ENCODE peak calls at places on chromosomes 2 and 18, in four cellular contexts. K, T, N and J are unnamed samples. For H3K9me2, the result is how much of the 10 kb centered on the place peaks cover.

GRCh38 chr2:70354264-70354949 is 52.5 kb upstream of the FAM136A start:
- DNase-seq in K (no peak), T (no peak), N (no peak), J (peak)

GRCh38 chr2:190469770-190470169 is 61.6 kb downstream of the MFSD6 start:
- DNase-seq in K (no peak), T (peak), N (peak), J (peak)

GRCh38 chr18:78619854-78620253 is 359.8 kb upstream of the SALL3 start:
- DNase-seq in K (no peak), T (no peak), N (no peak), J (no peak)

GRCh38 chr2:37711308-37711731 is 39.9 kb upstream of the CDC42EP3 start:
- DNase-seq in K (peak), T (no peak), N (peak), J (peak)

GRCh38 chr18:69617888-69618287 is 217.2 kb downstream of the DOK6 start:
- DNase-seq in K (no peak), T (no peak), N (no peak), J (peak)

GRCh38 chr2:211390506-211390905 is 834.1 kb downstream of the CPS1 start:
- DNase-seq in K (no peak), T (no peak), N (no peak), J (no peak)

GRCh38 chr2:1628893-1629292 is 115.4 kb downstream of the PXDN start:
- DNase-seq in K (no peak), T (no peak), N (no peak), J (peak)

GRCh38 chr2:40178171-40178778 is 273.6 kb downstream of the SLC8A1 start:
- DNase-seq in K (peak), T (no peak), N (no peak), J (no peak)

GRCh38 chr2:239950144-239950920 is 74.8 kb downstream of the NDUFA10 start:
- DNase-seq in K (no peak), T (no peak), N (no peak), J (no peak)

GRCh38 chr2:239952665-239953417 is 72.3 kb downstream of the NDUFA10 start:
- DNase-seq in K (no peak), T (no peak), N (no peak), J (no peak)

GRCh38 chr2:239952251-239952650 is 72.9 kb downstream of the NDUFA10 start:
- DNase-seq in K (no peak), T (no peak), N (no peak), J (no peak)

GRCh38 chr2:239951825-239952224 is 73.3 kb downstream of the NDUFA10 start:
- DNase-seq in K (no peak), T (no peak), N (no peak), J (no peak)

DNA sequence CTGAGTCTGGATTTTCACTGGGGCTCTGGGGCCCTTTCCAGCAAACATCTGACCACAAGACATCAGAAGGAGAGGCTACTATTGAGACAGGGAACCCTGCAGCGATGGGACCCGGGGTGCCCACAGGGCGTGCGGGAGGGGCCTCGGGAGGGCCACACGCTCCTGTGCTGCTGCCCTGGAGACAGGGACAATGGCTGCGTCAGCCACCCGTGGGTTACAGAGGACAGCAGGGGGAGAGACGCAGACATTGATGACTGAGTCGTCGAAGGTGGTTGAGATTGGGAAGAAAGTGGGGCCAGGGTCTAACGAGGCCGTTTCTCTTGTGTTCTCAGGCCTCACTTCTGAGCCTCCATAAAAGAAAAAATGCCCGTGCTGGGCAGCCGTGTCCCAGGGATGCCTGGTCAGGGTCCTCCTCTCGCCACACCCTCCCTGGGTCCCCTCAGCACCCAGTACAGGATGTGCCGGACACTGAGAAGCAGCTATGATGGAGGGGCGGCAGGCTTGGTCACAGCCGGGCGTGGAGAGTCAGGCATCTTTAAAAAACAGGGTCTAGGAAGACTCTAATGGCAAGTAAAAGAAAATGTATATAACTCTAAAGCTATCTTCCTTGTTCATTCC is 73.9 kb downstream of the NDUFA10 start:
- DNase-seq in K (no peak), T (no peak), N (no peak), J (no peak)
- H3K9ac ChIP-seq in K (no peak), T (no peak), N (no peak), J (no peak)

GRCh38 chr2:128638311-128638710 is 319.6 kb upstream of the HS6ST1 start:
- DNase-seq in K (no peak), T (no peak), N (no peak), J (no peak)
- H3K9me2 ChIP-seq in K (under half), T (under half), N (under half), J (under half)

GRCh38 chr2:171317492-171318125 is 116.2 kb downstream of the METTL8 start:
- DNase-seq in K (no peak), T (no peak), N (no peak), J (no peak)
- H3K4me2 ChIP-seq in K (no peak), T (no peak), N (no peak), J (no peak)

GRCh38 chr2:157442636-157443035 is 1.3 kb downstream of the CYTIP start:
- DNase-seq in K (peak), T (no peak), N (no peak), J (no peak)
- H3K9ac ChIP-seq in K (peak), T (no peak), N (no peak), J (no peak)

DNA sequence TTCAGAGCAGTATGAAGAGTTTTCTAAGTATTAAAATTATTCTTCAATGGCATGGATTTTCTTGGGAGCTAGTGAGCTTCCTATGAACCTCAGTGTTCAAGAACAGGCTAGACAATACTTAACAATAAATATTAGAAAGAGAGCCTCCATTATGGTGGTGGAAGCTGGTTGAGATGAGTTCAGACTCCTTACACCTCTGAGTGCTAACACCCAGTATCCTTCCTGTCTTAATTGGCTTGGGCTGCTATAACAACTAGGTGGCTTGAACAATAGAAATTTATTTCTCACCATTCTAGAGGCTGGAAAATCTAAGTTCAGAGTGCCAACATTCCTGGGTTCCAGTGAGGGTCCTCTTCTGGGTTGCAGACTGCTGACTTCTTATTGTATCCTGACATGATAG is 369.4 kb upstream of the HNRNPA3 start:
- DNase-seq in K (no peak), T (no peak), N (no peak), J (no peak)
- H3K9me2 ChIP-seq in K (under half), T (under half), N (under half), J (under half)